ENCODE peak calls at places on chromosomes 13 and 19, in four cellular contexts. One of them, this sample, is unnamed.

GRCh38 chr19:5001547-5002131 is 32.7 kb downstream of the KDM4B start:
- DNase-seq in neural crest cell: peak
- DNase-seq in NCI-H524: no peak
- DNase-seq in activated T-cell treated with anti-CD3 and anti-CD28 coated beads, Interleukin-2, amount 50 U/mL, for 72 hours: peak
- DNase-seq in this sample: peak

GRCh38 chr19:41882568-41883462 is at the start of gene ARHGEF1:
- DNase-seq in NCI-H524: no peak
- DNase-seq in activated T-cell treated with anti-CD3 and anti-CD28 coated beads, Interleukin-2, amount 50 U/mL, for 72 hours: peak
- DNase-seq in neural crest cell: no peak
- DNase-seq in this sample: no peak

GRCh38 chr13:109256866-109257760 is 529.3 kb downstream of the IRS2 start:
- DNase-seq in activated T-cell treated with anti-CD3 and anti-CD28 coated beads, Interleukin-2, amount 50 U/mL, for 72 hours: no peak
- DNase-seq in NCI-H524: no peak
- DNase-seq in neural crest cell: no peak
- DNase-seq in this sample: no peak

GRCh38 chr19:28847468-28847867 is 365.5 kb downstream of the UQCRFS1 start:
- DNase-seq in neural crest cell: no peak
- DNase-seq in NCI-H524: no peak
- DNase-seq in activated T-cell treated with anti-CD3 and anti-CD28 coated beads, Interleukin-2, amount 50 U/mL, for 72 hours: no peak
- DNase-seq in this sample: no peak

GRCh38 chr19:8161135-8161646 is 11.8 kb upstream of the FBN3 start:
- DNase-seq in NCI-H524: peak
- DNase-seq in activated T-cell treated with anti-CD3 and anti-CD28 coated beads, Interleukin-2, amount 50 U/mL, for 72 hours: peak
- DNase-seq in neural crest cell: no peak
- DNase-seq in this sample: no peak

GRCh38 chr19:41245779-41246297 is 18.3 kb upstream of the HNRNPUL1 start:
- DNase-seq in neural crest cell: no peak
- DNase-seq in activated T-cell treated with anti-CD3 and anti-CD28 coated beads, Interleukin-2, amount 50 U/mL, for 72 hours: no peak
- DNase-seq in NCI-H524: no peak
- DNase-seq in this sample: no peak

GRCh38 chr13:100887729-100888151 is 213.1 kb upstream of the TMTC4 start:
- DNase-seq in NCI-H524: no peak
- DNase-seq in neural crest cell: no peak
- DNase-seq in activated T-cell treated with anti-CD3 and anti-CD28 coated beads, Interleukin-2, amount 50 U/mL, for 72 hours: no peak
- DNase-seq in this sample: no peak

GRCh38 chr13:42815686-42816085 is 34.3 kb downstream of the FAM216B start:
- DNase-seq in NCI-H524: no peak
- DNase-seq in neural crest cell: no peak
- DNase-seq in activated T-cell treated with anti-CD3 and anti-CD28 coated beads, Interleukin-2, amount 50 U/mL, for 72 hours: no peak
- DNase-seq in this sample: no peak

GRCh38 chr13:44906758-44907157 is 82.5 kb downstream of the NUFIP1 start:
- DNase-seq in NCI-H524: no peak
- DNase-seq in neural crest cell: no peak
- DNase-seq in activated T-cell treated with anti-CD3 and anti-CD28 coated beads, Interleukin-2, amount 50 U/mL, for 72 hours: no peak
- DNase-seq in this sample: no peak

GRCh38 chr19:21492932-21493906 is 12.2 kb upstream of the ZNF429 start:
- DNase-seq in NCI-H524: no peak
- DNase-seq in activated T-cell treated with anti-CD3 and anti-CD28 coated beads, Interleukin-2, amount 50 U/mL, for 72 hours: no peak
- DNase-seq in neural crest cell: no peak
- DNase-seq in this sample: no peak

GRCh38 chr19:50506700-50507099 is 4.3 kb downstream of the JOSD2 start:
- DNase-seq in activated T-cell treated with anti-CD3 and anti-CD28 coated beads, Interleukin-2, amount 50 U/mL, for 72 hours: no peak
- DNase-seq in neural crest cell: no peak
- DNase-seq in NCI-H524: no peak
- DNase-seq in this sample: no peak

GRCh38 chr19:29277107-29277506 is 64.2 kb upstream of the UQCRFS1 start:
- DNase-seq in neural crest cell: no peak
- DNase-seq in NCI-H524: no peak
- DNase-seq in activated T-cell treated with anti-CD3 and anti-CD28 coated beads, Interleukin-2, amount 50 U/mL, for 72 hours: peak
- DNase-seq in this sample: peak

GRCh38 chr19:6421075-6422014 is 3.3 kb downstream of the KHSRP start:
- DNase-seq in activated T-cell treated with anti-CD3 and anti-CD28 coated beads, Interleukin-2, amount 50 U/mL, for 72 hours: no peak
- DNase-seq in NCI-H524: no peak
- DNase-seq in neural crest cell: no peak
- DNase-seq in this sample: no peak

GRCh38 chr19:47106819-47107200 is 6.8 kb downstream of the ZC3H4 start:
- DNase-seq in activated T-cell treated with anti-CD3 and anti-CD28 coated beads, Interleukin-2, amount 50 U/mL, for 72 hours: no peak
- DNase-seq in NCI-H524: no peak
- DNase-seq in neural crest cell: no peak
- DNase-seq in this sample: no peak

GRCh38 chr13:73341748-73342147 is 282.9 kb downstream of the KLF5 start:
- DNase-seq in NCI-H524: no peak
- DNase-seq in activated T-cell treated with anti-CD3 and anti-CD28 coated beads, Interleukin-2, amount 50 U/mL, for 72 hours: no peak
- DNase-seq in neural crest cell: no peak
- DNase-seq in this sample: no peak